ENCODE peak calls at places on chromosomes 12 and 14, in nine cellular contexts. U, X, Q, A, I, D, W, E and P are unnamed samples.

GRCh38 chr12:20403230-20403629 is 34.9 kb downstream of the PDE3A start:
- DNase-seq in U (no peak), I (no peak), W (no peak), X (no peak), E (no peak), D (no peak), A (no peak), Q (no peak), P (no peak)

GRCh38 chr14:87996276-87996592 is 3.3 kb upstream of the GALC start:
- DNase-seq in A (peak; percentile 19), W (no peak), U (no peak), I (no peak), D (no peak), Q (peak; percentile 43), E (no peak), X (no peak), P (peak; percentile 26)

GRCh38 chr12:43653917-43654316 is 101.9 kb upstream of the ADAMTS20 start:
- DNase-seq in X (no peak), U (no peak), D (no peak), Q (no peak), E (no peak), A (no peak), I (peak; percentile 31), W (no peak), P (no peak)

GRCh38 chr12:126191037-126191891 is 1126.0 kb downstream of the AACS start:
- DNase-seq in X (no peak), A (no peak), U (no peak), Q (no peak), D (no peak), E (no peak), W (peak; percentile 53), I (no peak), P (no peak)

GRCh38 chr14:30558362-30558674 is 640 bp upstream of the G2E3 start:
- DNase-seq in I (no peak), U (no peak), D (no peak), X (no peak), A (no peak), W (no peak), E (no peak), Q (no peak), P (no peak)

GRCh38 chr14:96263347-96264199 is 7.6 kb downstream of the BDKRB1 start:
- DNase-seq in W (no peak), D (no peak), X (peak; percentile 7), U (no peak), I (no peak), Q (no peak), A (no peak), E (no peak), P (no peak)

GRCh38 chr12:130127527-130127908 is 34.7 kb upstream of the FZD10 start:
- DNase-seq in I (no peak), E (no peak), Q (no peak), A (no peak), W (no peak), U (peak; percentile 32), X (no peak), D (no peak), P (no peak)

GRCh38 chr12:82841379-82841778 is 154.7 kb downstream of the TMTC2 start:
- DNase-seq in Q (no peak), E (no peak), A (no peak), W (no peak), I (no peak), X (no peak), D (no peak), U (peak; percentile 13), P (no peak)

GRCh38 chr12:109880049-109880931 is at the start of gene GLTP:
- DNase-seq in E (peak; percentile 68), D (no peak), Q (peak; percentile 65), W (peak; percentile 90), I (peak; percentile 60), X (peak; percentile 93), A (peak; percentile 72), U (peak; percentile 96), P (peak; percentile 86)

GRCh38 chr14:104925214-104925899 is 678 bp downstream of the PLD4 start:
- DNase-seq in U (no peak), Q (no peak), W (no peak), E (no peak), X (no peak), A (no peak), I (no peak), D (no peak), P (peak; percentile 63)

GRCh38 chr14:93132472-93133065 is 16.8 kb upstream of the ITPK1 start:
- DNase-seq in X (peak; percentile 59), W (no peak), Q (peak; percentile 79), I (no peak), A (peak; percentile 40), U (peak; percentile 37), D (no peak), E (no peak), P (peak; percentile 63)

GRCh38 chr12:113860950-113861349 is 105.2 kb downstream of the RBM19 start:
- DNase-seq in U (peak; percentile 76), A (peak; percentile 85), E (no peak), X (no peak), W (no peak), Q (peak; percentile 97), I (no peak), D (peak; percentile 37), P (peak; percentile 74)

GRCh38 chr14:93954900-93955891 is 21.2 kb downstream of the ASB2 start:
- DNase-seq in U (no peak), X (peak; percentile 66), Q (no peak), E (no peak), I (no peak), A (no peak), D (no peak), W (no peak), P (no peak)

GRCh38 chr14:98227000-98227726 is 1044.8 kb downstream of the BCL11B start:
- DNase-seq in D (no peak), Q (no peak), I (no peak), W (no peak), E (no peak), U (no peak), A (no peak), X (peak; percentile 98), P (no peak)

GRCh38 chr14:55628426-55628825 is 48.4 kb downstream of the KTN1 start:
- DNase-seq in X (no peak), D (no peak), I (no peak), W (no peak), E (no peak), U (no peak), A (no peak), Q (no peak), P (no peak)

GRCh38 chr12:32419520-32419960 is 20.2 kb downstream of the FGD4 start:
- DNase-seq in Q (peak; percentile 63), U (peak; percentile 77), A (peak; percentile 64), I (no peak), E (no peak), W (no peak), D (no peak), X (peak; percentile 20), P (peak; percentile 98)